ENCODE peak calls at places on chromosomes 1 and 21, in ten cellular contexts. A is aorta; K is left colon; T is NCI-H2081; L is A549; D is activated CD8-positive, alpha-beta memory T cell treated with anti-CD3 and anti-CD28 coated beads for 24 hours; G is left cardiac atrium; N is lower lobe of right lung; J is activated T-helper 1 cell treated with anti-CD3 and anti-CD28 coated beads, Interleukin-2, amount 50 U/mL, for 16 hours; Z is kidney tubule cell. S is an unnamed sample.

GRCh38 chr1:48093696-48094518 is 96.7 kb upstream of the TRABD2B start:
- DNase-seq in A (peak), K (peak), T (peak), L (peak), D (peak), G (peak), N (peak), J (peak), Z (peak), S (peak)

GRCh38 chr1:64471724-64472276 is 1.9 kb downstream of the CACHD1 start:
- DNase-seq in A (no peak), K (no peak), T (no peak), L (no peak), D (no peak), G (no peak), N (no peak), J (no peak), Z (peak), S (no peak)

GRCh38 chr21:17527240-17527639 is 14.4 kb downstream of the CXADR start:
- DNase-seq in A (no peak), K (no peak), T (no peak), L (no peak), D (no peak), G (no peak), N (no peak), J (no peak), Z (peak), S (no peak)

GRCh38 chr1:34825455-34826081 is 32.8 kb downstream of the GJA4 start:
- DNase-seq in A (no peak), K (no peak), T (no peak), L (no peak), D (no peak), G (peak), N (peak), J (no peak), Z (no peak), S (no peak)

GRCh38 chr21:30349572-30349971 is 1.2 kb upstream of the KRTAP23-1 start:
- DNase-seq in A (no peak), K (no peak), T (peak), L (no peak), D (no peak), G (no peak), N (no peak), J (no peak), Z (no peak), S (no peak)

GRCh38 chr1:41738475-41738874 is 180.2 kb downstream of the HIVEP3 start:
- DNase-seq in A (no peak), K (no peak), T (no peak), L (no peak), D (no peak), G (no peak), N (no peak), J (no peak), Z (peak), S (peak)

GRCh38 chr1:114524933-114525332 is 13.9 kb upstream of the TRIM33 start:
- DNase-seq in A (no peak), K (no peak), T (no peak), L (no peak), D (no peak), G (no peak), N (no peak), J (no peak), Z (no peak), S (no peak)

GRCh38 chr1:178768423-178768822 is 43.4 kb downstream of the RALGPS2 start:
- DNase-seq in A (no peak), K (no peak), T (peak), L (no peak), D (peak), G (no peak), N (no peak), J (no peak), Z (peak), S (no peak)

GRCh38 chr1:214451591-214451990 is 99.8 kb downstream of the PTPN14 start:
- DNase-seq in A (no peak), K (no peak), T (no peak), L (no peak), D (no peak), G (no peak), N (no peak), J (no peak), Z (no peak), S (no peak)

GRCh38 chr1:158506369-158506987 is 34.5 kb downstream of the OR10R2 start:
- DNase-seq in A (no peak), K (no peak), T (no peak), L (no peak), D (peak), G (peak), N (peak), J (peak), Z (peak), S (no peak)

GRCh38 chr1:2344121-2344681 is 47.2 kb downstream of the MORN1 start:
- DNase-seq in A (peak), K (no peak), T (no peak), L (no peak), D (no peak), G (peak), N (peak), J (no peak), Z (no peak), S (no peak)

GRCh38 chr21:37074546-37074945 is 1.5 kb downstream of the TTC3 start:
- DNase-seq in A (no peak), K (no peak), T (peak), L (no peak), D (no peak), G (no peak), N (no peak), J (no peak), Z (no peak), S (no peak)

GRCh38 chr21:41227357-41228005 is 59.5 kb downstream of the BACE2 start:
- DNase-seq in A (no peak), K (no peak), T (no peak), L (no peak), D (no peak), G (no peak), N (no peak), J (no peak), Z (no peak), S (no peak)

GRCh38 chr1:112713466-112714312 is 1.4 kb downstream of the PPM1J start:
- DNase-seq in A (no peak), K (no peak), T (no peak), L (no peak), D (no peak), G (no peak), N (no peak), J (no peak), Z (no peak), S (no peak)

GRCh38 chr1:61588736-61589381 is 136.1 kb downstream of the TM2D1 start:
- DNase-seq in A (no peak), K (peak), T (peak), L (peak), D (peak), G (peak), N (peak), J (peak), Z (peak), S (peak)

GRCh38 chr1:54317084-54317483 is 89.1 kb downstream of the SSBP3 start:
- DNase-seq in A (no peak), K (no peak), T (no peak), L (no peak), D (no peak), G (no peak), N (no peak), J (no peak), Z (no peak), S (no peak)

GRCh38 chr1:156711011-156711817 is 5.8 kb upstream of the CRABP2 start:
- DNase-seq in A (no peak), K (no peak), T (no peak), L (no peak), D (no peak), G (no peak), N (no peak), J (no peak), Z (no peak), S (no peak)

GRCh38 chr1:220983877-220984635 is 104.8 kb downstream of the HLX start:
- DNase-seq in A (no peak), K (no peak), T (no peak), L (no peak), D (no peak), G (no peak), N (no peak), J (no peak), Z (no peak), S (no peak)

GRCh38 chr1:196890668-196891067 is 2.8 kb downstream of the CFHR4 start:
- DNase-seq in A (no peak), K (no peak), T (no peak), L (no peak), D (no peak), G (no peak), N (no peak), J (no peak), Z (no peak), S (no peak)

GRCh38 chr1:2376931-2377672 is 14.3 kb downstream of the MORN1 start:
- DNase-seq in A (peak), K (peak), T (no peak), L (no peak), D (no peak), G (peak), N (peak), J (no peak), Z (no peak), S (no peak)

GRCh38 chr21:42580793-42581201 is 67.1 kb downstream of the SLC37A1 start:
- DNase-seq in A (no peak), K (peak), T (no peak), L (no peak), D (peak), G (no peak), N (no peak), J (no peak), Z (no peak), S (no peak)

GRCh38 chr1:21671915-21672314 is 2.8 kb upstream of the RAP1GAP start:
- DNase-seq in A (no peak), K (no peak), T (no peak), L (no peak), D (no peak), G (peak), N (no peak), J (no peak), Z (no peak), S (no peak)

GRCh38 chr1:14597343-14598006 is 1.0 kb upstream of the KAZN start:
- DNase-seq in A (no peak), K (no peak), T (no peak), L (no peak), D (no peak), G (no peak), N (no peak), J (no peak), Z (peak), S (no peak)

GRCh38 chr1:85278853-85279314 is 2.5 kb upstream of the BCL10 start:
- DNase-seq in A (no peak), K (peak), T (no peak), L (peak), D (no peak), G (peak), N (no peak), J (no peak), Z (peak), S (peak)

GRCh38 chr21:46116846-46117585 is 19.1 kb downstream of the COL6A2 start:
- DNase-seq in A (peak), K (peak), T (no peak), L (no peak), D (no peak), G (peak), N (peak), J (no peak), Z (no peak), S (no peak)

GRCh38 chr1:225907341-225907740 is 16.7 kb downstream of the PYCR2 start:
- DNase-seq in A (no peak), K (no peak), T (no peak), L (no peak), D (no peak), G (no peak), N (no peak), J (no peak), Z (no peak), S (no peak)

GRCh38 chr1:198498881-198499280 is 41.6 kb downstream of the ATP6V1G3 start:
- DNase-seq in A (no peak), K (no peak), T (no peak), L (no peak), D (no peak), G (no peak), N (no peak), J (no peak), Z (no peak), S (no peak)

GRCh38 chr1:213820362-213821149 is 167.2 kb upstream of the PROX1 start:
- DNase-seq in A (no peak), K (no peak), T (peak), L (no peak), D (no peak), G (no peak), N (no peak), J (no peak), Z (peak), S (no peak)

GRCh38 chr1:197103295-197103694 is 36.2 kb upstream of the F13B start:
- DNase-seq in A (no peak), K (no peak), T (no peak), L (no peak), D (no peak), G (no peak), N (no peak), J (no peak), Z (no peak), S (no peak)

GRCh38 chr1:53197301-53198205 is 929 bp downstream of the CPT2 start:
- DNase-seq in A (no peak), K (no peak), T (no peak), L (no peak), D (no peak), G (no peak), N (no peak), J (no peak), Z (peak), S (no peak)

GRCh38 chr1:236451796-236452373 is 57.8 kb downstream of the EDARADD start:
- DNase-seq in A (no peak), K (no peak), T (no peak), L (peak), D (peak), G (no peak), N (no peak), J (no peak), Z (peak), S (no peak)

GRCh38 chr21:29989634-29990234 is 49.9 kb upstream of the GRIK1 start:
- DNase-seq in A (no peak), K (no peak), T (no peak), L (no peak), D (no peak), G (no peak), N (no peak), J (no peak), Z (no peak), S (no peak)

GRCh38 chr1:171191992-171192391 is 6.9 kb downstream of the FMO2 start:
- DNase-seq in A (no peak), K (no peak), T (no peak), L (no peak), D (no peak), G (no peak), N (no peak), J (no peak), Z (no peak), S (no peak)

GRCh38 chr1:96185181-96185580 is 536.4 kb upstream of the PTBP2 start:
- DNase-seq in A (no peak), K (no peak), T (no peak), L (no peak), D (no peak), G (no peak), N (no peak), J (no peak), Z (no peak), S (no peak)

GRCh38 chr1:15501208-15502032 is 22.6 kb downstream of the CASP9 start:
- DNase-seq in A (no peak), K (no peak), T (peak), L (peak), D (peak), G (peak), N (peak), J (peak), Z (peak), S (peak)

GRCh38 chr1:21297975-21298374 is 7.7 kb upstream of the ECE1 start:
- DNase-seq in A (no peak), K (no peak), T (no peak), L (no peak), D (no peak), G (peak), N (no peak), J (no peak), Z (peak), S (peak)

GRCh38 chr1:191752342-191752741 is 405.9 kb upstream of the RGS18 start:
- DNase-seq in A (no peak), K (no peak), T (no peak), L (no peak), D (no peak), G (no peak), N (no peak), J (no peak), Z (peak), S (no peak)

GRCh38 chr1:7827134-7827955 is 25.5 kb downstream of the UTS2 start:
- DNase-seq in A (no peak), K (no peak), T (no peak), L (no peak), D (peak), G (no peak), N (no peak), J (no peak), Z (no peak), S (no peak)

GRCh38 chr21:41321908-41322495 is 5.4 kb downstream of the FAM3B start:
- DNase-seq in A (no peak), K (no peak), T (no peak), L (no peak), D (no peak), G (no peak), N (no peak), J (no peak), Z (no peak), S (no peak)

GRCh38 chr1:198610362-198610761 is 28.5 kb upstream of the PTPRC start:
- DNase-seq in A (no peak), K (no peak), T (no peak), L (no peak), D (no peak), G (no peak), N (no peak), J (no peak), Z (no peak), S (no peak)